ENCODE peak calls at places on chromosomes 3 and 15, in four cellular contexts. G is body of pancreas, B is choroid plexus epithelial cell, U is epithelial cell of esophagus. O is an unnamed sample.

GRCh38 chr3:100040846-100041245 is 73.5 kb downstream of the FILIP1L start:
- DNase-seq in G (no peak), B (peak), U (no peak), O (peak)

GRCh38 chr3:169623971-169624370 is 39.5 kb downstream of the MECOM start:
- DNase-seq in G (peak), B (no peak), U (no peak), O (no peak)

GRCh38 chr3:15243822-15244482 is 37.9 kb downstream of the CAPN7 start:
- DNase-seq in G (no peak), B (no peak), U (no peak), O (no peak)

GRCh38 chr3:171458857-171459129 is 1.4 kb downstream of the TNIK start:
- DNase-seq in G (no peak), B (no peak), U (no peak), O (no peak)

GRCh38 chr15:70012895-70013294 is 84.8 kb downstream of the TLE3 start:
- DNase-seq in G (no peak), B (no peak), U (no peak), O (no peak)

GRCh38 chr3:36219398-36219797 is 160.9 kb upstream of the STAC start:
- DNase-seq in G (no peak), B (peak), U (peak), O (peak)

GRCh38 chr15:88221836-88222235 is 34.7 kb downstream of the NTRK3 start:
- DNase-seq in G (no peak), B (no peak), U (no peak), O (no peak)

GRCh38 chr15:29749365-29750086 is 72.7 kb downstream of the TJP1 start:
- DNase-seq in G (no peak), B (peak), U (no peak), O (peak)

GRCh38 chr15:82680200-82681102 is 29.2 kb downstream of the AP3B2 start:
- DNase-seq in G (peak), B (no peak), U (peak), O (no peak)
- TF ChIP-seq CTCF in G (peak), B (no peak), U (peak), O (no peak)

DNA sequence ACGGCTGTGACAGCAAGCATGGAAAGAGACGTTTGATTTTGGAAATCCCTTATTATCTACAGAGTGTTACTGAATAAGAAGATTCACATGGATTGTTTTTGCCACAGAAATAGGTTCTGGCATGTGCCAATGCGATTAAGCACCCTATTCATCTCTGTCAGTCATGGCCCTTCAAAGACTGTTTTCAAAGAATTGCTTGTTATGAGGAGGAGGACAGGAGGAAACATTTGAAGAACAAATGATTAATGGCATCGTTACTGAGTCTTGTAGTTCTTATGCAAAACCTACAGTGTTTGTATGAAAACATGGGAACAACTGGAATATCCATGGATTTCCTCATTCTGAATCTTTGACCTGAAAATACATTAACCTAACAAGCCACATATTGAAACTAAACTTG is 86.2 kb downstream of the EPHA6 start:
- DNase-seq in G (no peak), B (no peak), U (no peak), O (no peak)
- H3K4me3 ChIP-seq in G (no peak), B (no peak), U (no peak), O (no peak)

DNA sequence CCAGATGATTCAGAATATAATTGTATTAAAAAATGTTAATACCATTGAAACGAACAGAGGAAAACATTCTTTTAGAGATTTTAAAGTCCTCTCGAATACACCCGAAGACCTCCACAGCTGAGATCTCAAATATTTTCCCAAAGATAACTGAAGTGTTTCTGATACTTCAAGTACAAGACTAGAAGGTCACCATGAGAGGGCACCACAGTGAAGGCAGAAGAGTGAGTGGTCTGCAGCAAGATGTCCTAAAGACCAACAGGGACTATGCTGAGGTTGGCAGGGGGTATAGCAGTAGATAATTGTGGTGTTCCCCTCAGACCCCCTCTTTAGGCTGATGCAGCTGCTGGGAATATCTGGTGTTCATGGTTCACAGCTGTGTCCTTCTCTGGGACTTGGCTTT is 156.5 kb downstream of the PDCD6IP start:
- DNase-seq in G (no peak), B (no peak), U (no peak), O (peak)
- TF ChIP-seq CTCF in G (no peak), B (no peak), U (no peak), O (peak)

DNA sequence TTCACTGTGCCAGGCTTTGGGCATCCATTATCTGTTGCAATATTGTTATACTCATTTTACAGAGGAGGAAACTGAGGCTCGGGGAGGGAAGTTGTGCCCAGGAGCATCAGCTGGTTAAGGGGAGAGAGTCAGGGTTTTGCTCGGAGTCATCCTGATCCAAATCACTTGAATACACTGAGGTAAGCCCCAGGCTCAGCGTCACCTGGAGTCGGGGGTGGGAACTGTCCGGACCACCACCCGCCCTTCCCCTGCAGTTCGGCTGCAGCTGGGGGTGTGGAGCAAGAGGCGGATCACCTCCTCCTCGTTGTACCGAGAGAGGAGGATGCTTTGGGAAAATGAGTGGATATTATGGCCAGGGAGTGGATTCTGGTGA is 646 bp downstream of the HRH1 start:
- DNase-seq in G (no peak), B (peak), U (peak), O (peak)
- H3K4me3 ChIP-seq in G (no peak), B (peak), U (peak), O (peak)

GRCh38 chr3:121839962-121840361 is 5.0 kb downstream of the EAF2 start:
- DNase-seq in G (no peak), B (no peak), U (no peak), O (no peak)
- TF ChIP-seq CTCF in G (no peak), B (no peak), U (no peak), O (no peak)

DNA sequence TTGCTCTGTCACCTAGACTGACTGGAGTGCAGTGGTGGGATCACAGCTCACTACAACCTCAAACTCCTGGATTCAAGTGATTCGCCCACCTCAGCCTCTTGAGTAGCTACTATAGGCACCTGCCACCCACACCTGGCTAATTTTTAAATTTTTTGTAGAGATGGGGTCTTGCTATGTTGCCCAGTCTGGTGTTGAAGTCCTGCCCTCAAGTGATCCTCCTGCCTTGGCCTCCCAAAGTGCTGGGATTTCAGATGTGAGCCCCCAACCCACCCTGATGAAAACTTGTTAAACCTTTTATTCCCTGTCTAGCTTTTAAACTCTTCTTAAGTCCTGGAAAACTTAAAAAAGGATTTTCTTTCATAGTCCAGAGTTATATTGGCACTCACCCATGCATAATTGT is 2.6 kb downstream of the ECT2 start:
- DNase-seq in G (no peak), B (no peak), U (no peak), O (no peak)
- H3K4me3 ChIP-seq in G (no peak), B (no peak), U (no peak), O (no peak)